ENCODE peak calls at places on chromosomes 1 and 21, in six cellular contexts. I, J, N, W, B and G are unnamed samples.

GRCh38 chr1:156924478-156925153 is 4.2 kb downstream of the LRRC71 start:
- DNase-seq in I (no peak), J (no peak), N (no peak), W (no peak), B (no peak), G (no peak)

GRCh38 chr1:9882296-9882944 is 27.6 kb downstream of the CTNNBIP1 start:
- DNase-seq in I (no peak), J (no peak), N (no peak), W (no peak), B (no peak), G (peak; percentile 48)

GRCh38 chr1:209674957-209675566 is at the start of gene G0S2:
- DNase-seq in I (peak; percentile 27), J (peak; percentile 30), N (no peak), W (peak; percentile 21), B (no peak), G (peak; percentile 70)

GRCh38 chr1:12178511-12178910 is 11.7 kb downstream of the TNFRSF1B start:
- DNase-seq in I (no peak), J (no peak), N (no peak), W (no peak), B (no peak), G (no peak)

GRCh38 chr1:26064591-26064990 is 2.8 kb downstream of the TRIM63 start:
- DNase-seq in I (no peak), J (no peak), N (no peak), W (no peak), B (no peak), G (no peak)

GRCh38 chr1:193774536-193775323 is 588.3 kb upstream of the B3GALT2 start:
- DNase-seq in I (no peak), J (no peak), N (no peak), W (no peak), B (no peak), G (peak; percentile 5)

GRCh38 chr1:183124259-183124658 is 61.8 kb upstream of the LAMC2 start:
- DNase-seq in I (no peak), J (no peak), N (no peak), W (no peak), B (no peak), G (no peak)

GRCh38 chr21:27425172-27425571 is 458.3 kb upstream of the ADAMTS5 start:
- DNase-seq in I (no peak), J (no peak), N (no peak), W (no peak), B (no peak), G (no peak)

GRCh38 chr1:31981976-31982375 is 31.7 kb upstream of the KHDRBS1 start:
- DNase-seq in I (no peak), J (no peak), N (no peak), W (no peak), B (no peak), G (peak; percentile 46)

GRCh38 chr1:17648457-17649145 is 106.5 kb upstream of the ACTL8 start:
- DNase-seq in I (no peak), J (no peak), N (no peak), W (no peak), B (no peak), G (no peak)

GRCh38 chr1:225981714-225982113 is 17.4 kb downstream of the SDE2 start:
- DNase-seq in I (no peak), J (no peak), N (no peak), W (no peak), B (no peak), G (no peak)

GRCh38 chr1:204438628-204439027 is 27.0 kb upstream of the PPP1R15B start:
- DNase-seq in I (no peak), J (no peak), N (peak; percentile 94), W (peak; percentile 100), B (no peak), G (peak; percentile 33)

GRCh38 chr1:226656201-226656600 is 82.9 kb downstream of the ITPKB start:
- DNase-seq in I (no peak), J (no peak), N (no peak), W (no peak), B (no peak), G (no peak)

GRCh38 chr21:34669149-34669879 is 520 bp downstream of the CLIC6 start:
- DNase-seq in I (peak; percentile 83), J (peak; percentile 17), N (no peak), W (no peak), B (peak; percentile 84), G (peak; percentile 59)

GRCh38 chr1:64167176-64167575 is 36.2 kb upstream of the UBE2U start:
- DNase-seq in I (no peak), J (no peak), N (no peak), W (peak; percentile 56), B (no peak), G (no peak)

GRCh38 chr1:13801711-13802486 is 101.9 kb downstream of the PRDM2 start:
- DNase-seq in I (no peak), J (no peak), N (no peak), W (no peak), B (no peak), G (no peak)

GRCh38 chr1:222028151-222028550 is 286.3 kb upstream of the DUSP10 start:
- DNase-seq in I (no peak), J (no peak), N (no peak), W (no peak), B (no peak), G (no peak)

GRCh38 chr1:9211291-9211811 is 23.2 kb upstream of the H6PD start:
- DNase-seq in I (no peak), J (no peak), N (no peak), W (peak; percentile 98), B (no peak), G (no peak)

GRCh38 chr1:112522621-112523020 is 13.9 kb downstream of the WNT2B start:
- DNase-seq in I (no peak), J (no peak), N (peak; percentile 66), W (peak; percentile 96), B (no peak), G (no peak)

DNA sequence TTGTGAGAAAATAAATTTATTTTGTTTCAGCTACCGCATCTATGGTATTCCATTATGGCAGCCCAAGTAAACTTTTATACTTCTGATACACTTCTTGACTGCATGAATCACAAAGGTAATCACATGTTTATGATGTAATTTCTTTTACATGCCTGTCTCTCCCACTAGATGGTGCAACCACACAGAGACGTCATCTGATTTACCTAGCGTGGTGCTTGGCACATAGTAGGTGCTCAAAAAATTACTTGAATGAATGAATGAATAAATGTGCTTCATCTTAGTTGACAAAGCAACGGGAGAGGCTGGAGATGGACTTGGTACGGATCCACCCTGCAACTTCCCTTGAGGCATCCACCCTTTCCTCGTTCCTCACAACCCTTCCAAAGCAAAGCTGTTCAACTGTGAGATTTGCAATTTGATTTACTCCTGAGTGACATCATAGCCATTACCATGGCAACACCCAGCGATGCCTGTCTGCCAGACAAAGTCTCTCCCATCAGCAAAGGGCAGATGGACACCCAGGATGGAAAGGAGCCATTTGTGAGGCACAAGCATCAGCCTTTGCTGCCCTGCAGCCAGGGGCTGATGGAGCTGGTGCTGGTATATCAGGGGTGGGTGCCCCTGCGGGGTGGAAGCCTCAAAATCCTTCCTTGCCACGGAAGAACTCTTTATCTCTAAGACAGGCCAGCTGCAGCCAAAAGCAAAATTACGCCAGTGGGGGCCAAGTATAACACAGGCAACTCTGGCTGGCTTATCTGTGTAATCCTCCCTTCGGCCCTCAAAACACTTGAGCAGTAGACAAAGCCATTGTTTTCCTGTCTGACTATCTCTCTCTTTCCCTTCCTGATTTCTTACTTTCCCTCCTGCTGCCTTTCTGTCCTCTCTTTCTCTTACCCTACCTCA is 18.9 kb upstream of the VWA5B1 start:
- DNase-seq in I (no peak), J (no peak), N (no peak), W (no peak), B (no peak), G (no peak)
- TF ChIP-seq CTCF in I (no peak), J (no peak), N (no peak), W (no peak), B (no peak), G (no peak)

DNA sequence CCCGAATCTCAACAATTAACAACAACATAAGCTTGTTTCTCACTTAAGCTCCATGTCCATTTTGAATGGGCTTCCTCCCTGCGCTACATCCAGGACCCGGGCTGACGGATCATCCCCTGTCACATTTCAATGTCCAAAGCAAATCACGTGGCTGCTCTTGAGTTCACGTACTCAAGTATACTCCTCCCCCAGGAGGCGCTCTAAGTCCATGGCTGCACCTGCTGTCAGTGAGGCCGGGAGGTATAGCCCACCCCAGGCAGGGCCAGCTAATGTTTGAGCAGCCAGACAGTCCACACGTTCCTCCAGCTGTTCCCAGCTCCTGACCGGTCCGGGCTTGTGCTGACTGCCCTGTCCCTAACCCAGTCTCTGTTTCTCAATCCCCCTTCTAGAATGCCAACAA is 220.8 kb downstream of the SLC35F3 start:
- DNase-seq in I (peak; percentile 31), J (peak; percentile 59), N (no peak), W (peak; percentile 44), B (no peak), G (peak; percentile 75)
- TF ChIP-seq CTCF in I (no peak), J (peak; percentile 56), N (peak; percentile 40), W (peak; percentile 48), B (no peak), G (peak; percentile 39)

GRCh38 chr1:2108213-2108876 is 58.1 kb downstream of the PRKCZ start:
- DNase-seq in I (no peak), J (peak; percentile 59), N (no peak), W (peak; percentile 49), B (no peak), G (peak; percentile 21)
- TF ChIP-seq CTCF in I (no peak), J (peak; percentile 64), N (peak; percentile 51), W (peak; percentile 64), B (peak; percentile 59), G (peak; percentile 24)

DNA sequence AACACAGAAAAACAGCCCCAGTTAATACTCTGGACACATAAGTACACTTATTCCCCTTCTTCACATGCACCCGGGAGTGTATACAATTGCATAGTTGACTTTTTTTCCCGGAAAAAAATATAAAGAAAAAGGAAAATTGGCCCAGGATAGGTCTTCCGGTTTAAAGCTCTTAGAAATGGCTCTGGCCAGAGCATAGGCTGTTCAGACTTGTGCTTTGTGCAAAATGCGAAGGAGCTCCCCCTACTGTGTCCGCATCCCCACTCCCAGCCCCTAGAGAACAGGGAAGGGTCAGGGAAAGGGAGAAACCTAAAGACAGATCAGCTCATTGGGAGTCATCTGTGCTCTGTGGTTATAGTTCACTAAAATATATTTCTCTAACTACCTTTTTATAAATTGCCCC is 5.5 kb upstream of the MTMR11 start:
- DNase-seq in I (no peak), J (peak; percentile 41), N (no peak), W (peak; percentile 41), B (no peak), G (no peak)
- TF ChIP-seq CTCF in I (no peak), J (peak; percentile 45), N (peak; percentile 26), W (peak; percentile 35), B (peak; percentile 32), G (no peak)